ENCODE peak calls at places on chromosomes 7 and 10, in five cellular contexts. K, X, W, G and L are unnamed samples.

GRCh38 chr10:87695074-87695473 is 35.4 kb downstream of the PAPSS2 start:
- DNase-seq in K (no peak), X (peak; percentile 28), W (no peak), G (no peak), L (no peak)

GRCh38 chr10:28471705-28472050 is 61.2 kb upstream of the WAC start:
- DNase-seq in K (no peak), X (no peak), W (no peak), G (no peak), L (no peak)

GRCh38 chr7:131106681-131107342 is 220.9 kb upstream of the MKLN1 start:
- DNase-seq in K (peak; percentile 77), X (peak; percentile 66), W (peak; percentile 67), G (peak; percentile 56), L (peak; percentile 25)

GRCh38 chr10:75883081-75883480 is 451.7 kb downstream of the LRMDA start:
- DNase-seq in K (no peak), X (no peak), W (no peak), G (no peak), L (no peak)

GRCh38 chr7:139582671-139583155 is 59.2 kb downstream of the CLEC2L start:
- DNase-seq in K (no peak), X (no peak), W (no peak), G (no peak), L (no peak)

GRCh38 chr10:22346087-22346661 is 878 bp downstream of the SPAG6 start:
- DNase-seq in K (no peak), X (no peak), W (no peak), G (peak; percentile 21), L (no peak)

GRCh38 chr10:49500420-49500819 is 38.5 kb downstream of the ERCC6 start:
- DNase-seq in K (no peak), X (no peak), W (no peak), G (no peak), L (no peak)

GRCh38 chr10:113103131-113103830 is 153.2 kb downstream of the TCF7L2 start:
- DNase-seq in K (no peak), X (no peak), W (no peak), G (no peak), L (no peak)

GRCh38 chr7:147894271-147894670 is 696.3 kb upstream of the C7orf33 start:
- DNase-seq in K (no peak), X (no peak), W (no peak), G (peak; percentile 53), L (no peak)

GRCh38 chr7:131103997-131104396 is 223.7 kb upstream of the MKLN1 start:
- DNase-seq in K (no peak), X (no peak), W (peak; percentile 73), G (no peak), L (no peak)

GRCh38 chr7:142859829-142860228 is 5.0 kb downstream of the EPHB6 start:
- DNase-seq in K (peak; percentile 46), X (no peak), W (no peak), G (no peak), L (no peak)

GRCh38 chr7:113444281-113444680 is 325.9 kb upstream of the SMIM30 start:
- DNase-seq in K (no peak), X (no peak), W (no peak), G (no peak), L (no peak)

GRCh38 chr7:135508853-135509588 is 881 bp downstream of the CNOT4 start:
- DNase-seq in K (no peak), X (peak; percentile 19), W (no peak), G (peak; percentile 62), L (peak; percentile 30)

GRCh38 chr10:67926956-67927355 is 42.5 kb downstream of the SIRT1 start:
- DNase-seq in K (no peak), X (no peak), W (no peak), G (no peak), L (no peak)

GRCh38 chr10:24350111-24350921 is 141.4 kb downstream of the KIAA1217 start:
- DNase-seq in K (no peak), X (no peak), W (no peak), G (no peak), L (no peak)

GRCh38 chr10:62384447-62385081 is 10.4 kb downstream of the ZNF365 start:
- DNase-seq in K (no peak), X (no peak), W (no peak), G (no peak), L (no peak)

GRCh38 chr10:71638577-71639411 is 80.8 kb downstream of the C10orf105 start:
- DNase-seq in K (no peak), X (peak; percentile 86), W (no peak), G (no peak), L (no peak)

GRCh38 chr10:110103921-110104461 is 96.2 kb downstream of the ADD3 start:
- DNase-seq in K (no peak), X (no peak), W (no peak), G (no peak), L (no peak)

GRCh38 chr7:139321071-139321745 is 19.9 kb upstream of the FMC1 start:
- DNase-seq in K (no peak), X (no peak), W (no peak), G (peak; percentile 30), L (no peak)

GRCh38 chr10:113030453-113030852 is 80.4 kb downstream of the TCF7L2 start:
- DNase-seq in K (no peak), X (no peak), W (no peak), G (no peak), L (no peak)

GRCh38 chr10:48197236-48197899 is 77.1 kb downstream of the FRMPD2 start:
- DNase-seq in K (no peak), X (no peak), W (no peak), G (no peak), L (no peak)

GRCh38 chr10:61950449-61951143 is 49.1 kb downstream of the ARID5B start:
- DNase-seq in K (no peak), X (no peak), W (no peak), G (no peak), L (no peak)

GRCh38 chr7:32093415-32094408 is 23.5 kb upstream of the PDE1C start:
- DNase-seq in K (no peak), X (no peak), W (peak; percentile 60), G (no peak), L (no peak)

GRCh38 chr10:93437946-93438795 is 44.0 kb downstream of the MYOF start:
- DNase-seq in K (no peak), X (no peak), W (no peak), G (peak; percentile 63), L (peak; percentile 18)

GRCh38 chr7:133955208-133955607 is 171.9 kb upstream of the LRGUK start:
- DNase-seq in K (no peak), X (no peak), W (no peak), G (no peak), L (no peak)

GRCh38 chr7:133948588-133948987 is 178.6 kb upstream of the LRGUK start:
- DNase-seq in K (no peak), X (no peak), W (no peak), G (no peak), L (no peak)

GRCh38 chr7:133945497-133945896 is 181.6 kb upstream of the LRGUK start:
- DNase-seq in K (no peak), X (no peak), W (no peak), G (no peak), L (no peak)

GRCh38 chr7:133947458-133948044 is 179.6 kb upstream of the LRGUK start:
- DNase-seq in K (no peak), X (no peak), W (no peak), G (no peak), L (no peak)

GRCh38 chr7:133950856-133951255 is 176.3 kb upstream of the LRGUK start:
- DNase-seq in K (no peak), X (no peak), W (no peak), G (no peak), L (no peak)
- TF ChIP-seq CTCF in K (no peak), X (no peak), W (no peak), G (no peak), L (no peak)

GRCh38 chr10:86591436-86591835 is 62.9 kb upstream of the OPN4 start:
- DNase-seq in K (no peak), X (no peak), W (no peak), G (no peak), L (no peak)

GRCh38 chr10:86594535-86594934 is 59.8 kb upstream of the OPN4 start:
- DNase-seq in K (no peak), X (no peak), W (no peak), G (no peak), L (no peak)

GRCh38 chr10:86595496-86595895 is 58.9 kb upstream of the OPN4 start:
- DNase-seq in K (no peak), X (no peak), W (no peak), G (no peak), L (no peak)

GRCh38 chr10:86596266-86596665 is 58.1 kb upstream of the OPN4 start:
- DNase-seq in K (no peak), X (no peak), W (no peak), G (no peak), L (no peak)

DNA sequence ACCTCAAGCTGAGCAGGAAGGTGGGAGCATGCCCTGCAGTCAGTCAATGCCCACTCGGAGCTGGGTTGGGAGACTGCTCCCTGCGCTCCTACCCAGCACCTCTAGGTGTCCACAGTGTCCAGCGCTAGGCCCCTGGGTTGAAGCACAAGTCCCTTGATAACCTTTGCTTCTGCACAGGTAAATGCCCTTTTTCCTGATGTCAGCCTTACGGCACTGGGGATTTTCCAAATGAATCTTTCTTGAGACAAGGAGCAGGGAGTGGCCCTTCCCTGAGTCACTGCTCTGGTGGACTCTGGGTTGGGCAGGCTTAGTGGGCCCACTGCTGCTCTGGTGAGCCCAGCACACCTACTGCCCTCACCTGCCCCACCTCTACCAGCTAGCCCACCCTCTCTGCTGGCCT is 61.9 kb upstream of the OPN4 start:
- DNase-seq in K (no peak), X (no peak), W (no peak), G (peak; percentile 32), L (no peak)
- TF ChIP-seq CTCF in K (no peak), X (no peak), W (no peak), G (peak; percentile 29), L (no peak)

GRCh38 chr7:41421056-41421455 is 281.8 kb downstream of the INHBA start:
- DNase-seq in K (no peak), X (no peak), W (no peak), G (no peak), L (no peak)
- TF ChIP-seq CTCF in K (no peak), X (no peak), W (no peak), G (no peak), L (no peak)

GRCh38 chr7:150826061-150826849 is 25.7 kb downstream of the TMEM176A start:
- DNase-seq in K (no peak), X (peak; percentile 63), W (no peak), G (no peak), L (no peak)

GRCh38 chr7:150823484-150824126 is 23.0 kb downstream of the TMEM176A start:
- DNase-seq in K (no peak), X (no peak), W (no peak), G (no peak), L (no peak)

GRCh38 chr7:150823010-150823409 is 22.4 kb downstream of the TMEM176A start:
- DNase-seq in K (no peak), X (no peak), W (no peak), G (no peak), L (no peak)

GRCh38 chr7:150828384-150828783 is 23.9 kb upstream of the AOC1 start:
- DNase-seq in K (no peak), X (no peak), W (no peak), G (no peak), L (no peak)

GRCh38 chr7:150824379-150825177 is 24.0 kb downstream of the TMEM176A start:
- DNase-seq in K (no peak), X (no peak), W (no peak), G (no peak), L (no peak)
- TF ChIP-seq CTCF in K (no peak), X (no peak), W (no peak), G (no peak), L (no peak)